ENCODE peak calls at places on chromosomes 3 and 15, in seven cellular contexts. C is SK-N-SH, D is H1, G is K562, R is GM12878, H is HCT116, M is HepG2. K is an unnamed sample.

GRCh38 chr3:77815467-77815866 is 775.6 kb downstream of the ROBO2 start:
- DNase-seq in R (no peak), C (no peak), H (no peak), M (peak; percentile 1), G (no peak), D (no peak), K (peak; percentile 59)

GRCh38 chr3:190517696-190518095 is 3.8 kb downstream of the IL1RAP start:
- DNase-seq in G (no peak), M (no peak), C (no peak), D (no peak), R (no peak), H (no peak), K (no peak)

GRCh38 chr3:184737641-184738518 is 26.0 kb upstream of the MAGEF1 start:
- DNase-seq in M (no peak), D (no peak), C (no peak), R (no peak), G (no peak), H (no peak), K (peak; percentile 55)

GRCh38 chr3:52892625-52893311 is 4.6 kb downstream of the STIMATE start:
- DNase-seq in D (no peak), C (no peak), R (peak; percentile 41), H (no peak), G (no peak), M (no peak), K (no peak)

GRCh38 chr3:179266701-179267211 is 15.8 kb upstream of the KCNMB3 start:
- DNase-seq in C (no peak), D (no peak), H (no peak), R (no peak), M (no peak), G (no peak), K (no peak)

GRCh38 chr15:72199721-72200212 is 2.2 kb upstream of the GRAMD2A start:
- DNase-seq in H (peak; percentile 65), C (peak; percentile 87), G (peak; percentile 71), D (no peak), M (peak; percentile 76), R (peak; percentile 36), K (peak; percentile 95)

GRCh38 chr3:190038050-190038631 is 82.6 kb downstream of the P3H2 start:
- DNase-seq in G (no peak), R (no peak), M (no peak), D (no peak), H (peak; percentile 39), C (peak; percentile 16), K (peak; percentile 39)

GRCh38 chr3:13268961-13269391 is 151.1 kb downstream of the NUP210 start:
- DNase-seq in C (peak; percentile 81), G (no peak), M (no peak), D (no peak), H (no peak), R (no peak), K (no peak)

GRCh38 chr15:41284425-41285177 is 47.8 kb downstream of the OIP5 start:
- DNase-seq in M (peak; percentile 32), D (no peak), C (peak; percentile 40), R (no peak), H (no peak), G (no peak), K (peak; percentile 18)

GRCh38 chr15:77773003-77773402 is 140.3 kb upstream of the LINGO1 start:
- DNase-seq in M (no peak), R (no peak), G (no peak), H (no peak), D (no peak), C (no peak), K (no peak)

GRCh38 chr3:156617145-156617544 is 57.2 kb upstream of the TIPARP start:
- DNase-seq in M (no peak), C (no peak), R (no peak), H (no peak), G (no peak), D (no peak), K (no peak)

GRCh38 chr3:59189561-59190338 is 139.9 kb upstream of the CFAP20DC start:
- DNase-seq in C (no peak), M (peak; percentile 3), H (no peak), D (no peak), G (no peak), R (no peak), K (no peak)
- TF ChIP-seq JUND in C (no peak), M (no peak), H (no peak), D (no peak), G (no peak), R (no peak), K (no peak)

DNA sequence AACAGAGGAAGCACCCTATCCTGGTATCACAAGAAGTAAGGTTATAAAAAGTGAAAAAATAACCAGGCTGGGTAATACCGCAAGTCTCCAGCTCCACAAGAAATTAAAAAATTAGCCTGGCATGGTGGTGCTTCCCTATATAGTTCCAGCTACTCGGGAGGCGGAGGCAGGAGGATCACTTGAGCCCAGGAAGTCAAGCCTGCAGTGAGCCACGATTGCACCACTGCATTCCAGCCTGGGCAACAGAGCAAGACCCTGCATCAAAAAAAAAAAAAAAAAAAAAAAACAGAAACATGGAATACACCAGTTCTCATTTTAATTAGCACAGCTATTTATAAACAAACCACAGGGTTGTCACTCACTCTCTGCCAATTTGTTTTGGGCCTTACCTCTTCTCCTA is 22.7 kb downstream of the DCUN1D1 start:
- DNase-seq in G (no peak), M (no peak), C (no peak), R (no peak), D (no peak), H (no peak), K (no peak)
- TF ChIP-seq JUND in G (no peak), M (no peak), C (no peak), R (no peak), D (no peak), H (no peak), K (no peak)

DNA sequence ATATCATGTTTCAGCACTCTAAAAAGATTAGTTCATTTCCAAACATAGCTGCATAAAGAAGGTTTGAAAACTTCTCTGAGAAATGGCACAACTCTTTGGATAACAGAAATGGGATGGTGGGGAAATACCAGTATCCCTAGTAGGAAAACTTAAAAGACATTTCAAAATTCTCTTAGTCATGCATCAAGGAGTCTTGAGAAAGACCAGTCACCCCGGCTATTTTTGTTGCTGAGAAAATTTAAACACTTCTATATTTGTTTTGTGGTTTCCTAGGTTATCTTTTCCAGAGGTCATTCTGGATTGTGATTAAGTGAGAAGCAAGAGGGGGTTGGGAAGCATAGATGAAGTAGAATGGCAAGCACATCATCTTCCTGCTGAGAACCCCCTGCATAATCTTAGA is 447.7 kb upstream of the THBS1 start:
- DNase-seq in G (no peak), C (no peak), M (no peak), D (no peak), H (no peak), R (no peak), K (no peak)
- TF ChIP-seq JUND in G (no peak), C (peak; percentile 51), M (no peak), D (no peak), H (no peak), R (no peak), K (no peak)

GRCh38 chr3:127091376-127091775 is 101.6 kb upstream of the PRR23E start:
- DNase-seq in H (no peak), M (no peak), D (no peak), R (no peak), G (no peak), C (no peak), K (no peak)
- TF ChIP-seq JUND in H (no peak), M (no peak), D (no peak), R (no peak), G (no peak), C (no peak), K (no peak)

GRCh38 chr3:32421991-32422859 is 30.6 kb downstream of the CMTM7 start:
- DNase-seq in M (no peak), D (no peak), G (peak; percentile 8), R (no peak), H (peak; percentile 81), C (peak; percentile 43), K (peak; percentile 96)

GRCh38 chr3:32419766-32420137 is 28.1 kb downstream of the CMTM7 start:
- DNase-seq in R (no peak), H (no peak), G (no peak), D (no peak), C (no peak), M (no peak), K (no peak)

GRCh38 chr3:32422943-32423342 is 31.3 kb downstream of the CMTM7 start:
- DNase-seq in R (no peak), M (no peak), G (no peak), H (no peak), D (no peak), C (no peak), K (no peak)

GRCh38 chr3:32421185-32421584 is 29.5 kb downstream of the CMTM7 start:
- DNase-seq in H (peak; percentile 7), C (no peak), M (no peak), G (no peak), R (no peak), D (no peak), K (no peak)

DNA sequence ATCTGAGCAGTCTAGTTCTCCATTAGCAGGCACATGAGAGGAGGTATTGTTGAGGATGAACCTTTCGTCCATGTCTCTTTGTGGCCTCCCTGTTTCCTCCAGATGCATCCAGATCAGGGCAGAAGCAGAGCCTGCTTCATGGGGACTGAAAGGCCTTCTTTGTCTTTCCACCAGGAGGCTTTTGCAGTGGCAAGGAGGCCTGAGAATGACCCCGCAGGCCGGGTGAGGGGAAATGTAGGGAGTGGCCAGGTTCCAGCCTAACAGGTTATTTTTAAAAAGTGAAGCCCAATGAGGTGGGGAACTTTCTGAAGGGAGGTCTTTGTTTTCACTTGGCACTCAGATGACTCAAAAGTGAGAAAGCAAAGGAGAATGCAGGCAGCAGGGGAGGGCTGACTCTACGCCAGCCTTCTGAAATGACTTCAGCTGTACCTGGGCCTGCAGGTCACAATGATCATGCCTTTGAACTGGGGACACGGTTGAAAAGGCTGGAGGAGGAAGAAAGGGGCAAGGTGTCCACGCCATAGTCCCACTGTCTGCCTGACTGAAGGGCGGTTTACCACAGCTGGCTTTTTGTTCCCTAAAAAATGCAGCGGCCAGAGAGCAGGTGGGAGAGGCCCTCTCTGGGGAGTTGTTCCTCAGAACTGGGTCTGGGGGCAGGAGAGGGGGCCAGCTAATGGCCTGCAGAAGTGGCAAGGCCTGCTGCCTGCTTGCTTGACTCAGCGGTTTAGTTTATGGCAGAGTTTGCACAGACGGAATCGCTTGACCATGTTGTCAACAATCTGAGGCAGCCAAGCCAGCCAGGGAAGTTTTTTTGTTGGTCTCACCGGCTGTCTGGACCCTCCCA is 28.7 kb downstream of the CMTM7 start:
- DNase-seq in R (peak; percentile 56), C (no peak), G (no peak), H (peak; percentile 97), M (peak; percentile 89), D (peak; percentile 51), K (no peak)
- TF ChIP-seq JUND in R (no peak), C (peak; percentile 89), G (no peak), H (no peak), M (no peak), D (no peak), K (no peak)

K was measured in T47D.